ENCODE peak calls at places on chromosomes 6 and 20, in eight cellular contexts. N is RWPE2; B is Panc1; O is SJCRH30; M is HL-60; R is Caco-2; A is fibroblast of lung; K is CD4-positive, CD25-positive, alpha-beta regulatory T cell. X is an unnamed sample. For H3K27me3, the result is how much of the 10 kb centered on the place peaks cover.

GRCh38 chr6:75317503-75318206 is 33.1 kb upstream of the TMEM30A start:
- DNase-seq in N (no peak), B (no peak), O (no peak), M (no peak), R (no peak), A (peak), K (no peak), X (no peak)

GRCh38 chr6:12262236-12263061 is 27.7 kb upstream of the EDN1 start:
- DNase-seq in N (no peak), B (no peak), O (no peak), M (no peak), R (no peak), A (no peak), K (no peak), X (no peak)

GRCh38 chr6:134352786-134353480 is 35.0 kb upstream of the SGK1 start:
- DNase-seq in N (no peak), B (no peak), O (no peak), M (no peak), R (no peak), A (peak), K (no peak), X (no peak)

GRCh38 chr20:24653306-24653705 is 183.9 kb downstream of the SYNDIG1 start:
- DNase-seq in N (no peak), B (no peak), O (no peak), M (no peak), R (no peak), A (peak), K (no peak), X (no peak)

GRCh38 chr6:44133981-44134711 is 6.8 kb downstream of the TMEM63B start:
- DNase-seq in N (no peak), B (no peak), O (no peak), M (no peak), R (no peak), A (no peak), K (no peak), X (no peak)

GRCh38 chr6:84719152-84719551 is 45.2 kb downstream of the TBX18 start:
- DNase-seq in N (no peak), B (no peak), O (no peak), M (no peak), R (no peak), A (no peak), K (no peak), X (no peak)

GRCh38 chr6:47047479-47048411 is 5.6 kb upstream of the ADGRF1 start:
- DNase-seq in N (no peak), B (peak), O (peak), M (peak), R (peak), A (peak), K (peak), X (peak)

GRCh38 chr20:50876063-50876685 is 55.1 kb downstream of the ADNP start:
- DNase-seq in N (peak), B (no peak), O (no peak), M (no peak), R (no peak), A (no peak), K (no peak), X (peak)

GRCh38 chr6:168616807-168617756 is 176.1 kb downstream of the SMOC2 start:
- DNase-seq in N (no peak), B (no peak), O (no peak), M (no peak), R (peak), A (no peak), K (no peak), X (no peak)

GRCh38 chr6:73694711-73695411 is 1.1 kb upstream of the CD109 start:
- DNase-seq in N (no peak), B (peak), O (no peak), M (no peak), R (no peak), A (peak), K (no peak), X (no peak)

GRCh38 chr20:47502801-47503239 is 1.1 kb downstream of the NCOA3 start:
- DNase-seq in N (no peak), B (no peak), O (peak), M (peak), R (peak), A (peak), K (peak), X (no peak)

GRCh38 chr20:59646487-59646886 is 42.1 kb downstream of the PHACTR3 start:
- DNase-seq in N (no peak), B (no peak), O (no peak), M (no peak), R (no peak), A (no peak), K (no peak), X (no peak)

GRCh38 chr20:36154696-36155628 is at the start of gene EPB41L1:
- DNase-seq in N (peak), B (no peak), O (no peak), M (no peak), R (no peak), A (no peak), K (no peak), X (no peak)

GRCh38 chr6:81088133-81088532 is 664.3 kb downstream of the TENT5A start:
- DNase-seq in N (no peak), B (no peak), O (no peak), M (no peak), R (no peak), A (no peak), K (no peak), X (no peak)

GRCh38 chr20:31861346-31862156 is 8.8 kb downstream of the DUSP15 start:
- DNase-seq in N (peak), B (no peak), O (peak), M (no peak), R (peak), A (peak), K (peak), X (peak)

GRCh38 chr20:35207950-35208611 is 18.4 kb upstream of the MMP24 start:
- DNase-seq in N (peak), B (peak), O (peak), M (peak), R (peak), A (peak), K (peak), X (peak)

GRCh38 chr6:149080511-149080910 is 237.0 kb upstream of the TAB2 start:
- DNase-seq in N (no peak), B (no peak), O (no peak), M (no peak), R (no peak), A (peak), K (no peak), X (no peak)

GRCh38 chr20:1374246-1374645 is 18.6 kb downstream of the FKBP1A start:
- DNase-seq in N (no peak), B (no peak), O (no peak), M (no peak), R (no peak), A (no peak), K (no peak), X (no peak)

GRCh38 chr6:80335061-80335660 is 228.7 kb downstream of the BCKDHB start:
- DNase-seq in N (no peak), B (no peak), O (no peak), M (no peak), R (no peak), A (no peak), K (no peak), X (no peak)

GRCh38 chr6:52503853-52504777 is 72.7 kb downstream of the TRAM2 start:
- DNase-seq in N (peak), B (peak), O (peak), M (peak), R (no peak), A (peak), K (no peak), X (peak)

GRCh38 chr6:43584892-43585570 is 9.0 kb downstream of the POLH start:
- DNase-seq in N (no peak), B (no peak), O (no peak), M (no peak), R (no peak), A (peak), K (peak), X (no peak)

GRCh38 chr20:15913661-15914060 is 659.6 kb downstream of the KIF16B start:
- DNase-seq in N (no peak), B (no peak), O (no peak), M (no peak), R (no peak), A (no peak), K (no peak), X (no peak)

GRCh38 chr6:147618927-147619326 is 110.4 kb downstream of the SAMD5 start:
- DNase-seq in N (no peak), B (no peak), O (no peak), M (no peak), R (no peak), A (no peak), K (no peak), X (no peak)

GRCh38 chr6:54335871-54336270 is 27.6 kb downstream of the TINAG start:
- DNase-seq in N (no peak), B (peak), O (peak), M (no peak), R (no peak), A (peak), K (no peak), X (no peak)

GRCh38 chr20:57409672-57410397 is 18.6 kb downstream of the RBM38 start:
- DNase-seq in N (no peak), B (no peak), O (no peak), M (no peak), R (no peak), A (no peak), K (no peak), X (no peak)

GRCh38 chr6:137968901-137969300 is 101.8 kb downstream of the TNFAIP3 start:
- DNase-seq in N (no peak), B (no peak), O (no peak), M (no peak), R (no peak), A (peak), K (no peak), X (no peak)

GRCh38 chr20:63487781-63488241 is 11.1 kb downstream of the EEF1A2 start:
- DNase-seq in N (no peak), B (no peak), O (no peak), M (no peak), R (no peak), A (no peak), K (no peak), X (no peak)

GRCh38 chr20:63490416-63490815 is 8.5 kb downstream of the EEF1A2 start:
- DNase-seq in N (no peak), B (no peak), O (no peak), M (no peak), R (no peak), A (no peak), K (no peak), X (no peak)

GRCh38 chr20:63487116-63487764 is 11.6 kb downstream of the EEF1A2 start:
- DNase-seq in N (no peak), B (no peak), O (no peak), M (no peak), R (no peak), A (no peak), K (no peak), X (no peak)

GRCh38 chr20:63486300-63486855 is 12.5 kb downstream of the EEF1A2 start:
- DNase-seq in N (no peak), B (no peak), O (no peak), M (no peak), R (no peak), A (no peak), K (no peak), X (no peak)

DNA sequence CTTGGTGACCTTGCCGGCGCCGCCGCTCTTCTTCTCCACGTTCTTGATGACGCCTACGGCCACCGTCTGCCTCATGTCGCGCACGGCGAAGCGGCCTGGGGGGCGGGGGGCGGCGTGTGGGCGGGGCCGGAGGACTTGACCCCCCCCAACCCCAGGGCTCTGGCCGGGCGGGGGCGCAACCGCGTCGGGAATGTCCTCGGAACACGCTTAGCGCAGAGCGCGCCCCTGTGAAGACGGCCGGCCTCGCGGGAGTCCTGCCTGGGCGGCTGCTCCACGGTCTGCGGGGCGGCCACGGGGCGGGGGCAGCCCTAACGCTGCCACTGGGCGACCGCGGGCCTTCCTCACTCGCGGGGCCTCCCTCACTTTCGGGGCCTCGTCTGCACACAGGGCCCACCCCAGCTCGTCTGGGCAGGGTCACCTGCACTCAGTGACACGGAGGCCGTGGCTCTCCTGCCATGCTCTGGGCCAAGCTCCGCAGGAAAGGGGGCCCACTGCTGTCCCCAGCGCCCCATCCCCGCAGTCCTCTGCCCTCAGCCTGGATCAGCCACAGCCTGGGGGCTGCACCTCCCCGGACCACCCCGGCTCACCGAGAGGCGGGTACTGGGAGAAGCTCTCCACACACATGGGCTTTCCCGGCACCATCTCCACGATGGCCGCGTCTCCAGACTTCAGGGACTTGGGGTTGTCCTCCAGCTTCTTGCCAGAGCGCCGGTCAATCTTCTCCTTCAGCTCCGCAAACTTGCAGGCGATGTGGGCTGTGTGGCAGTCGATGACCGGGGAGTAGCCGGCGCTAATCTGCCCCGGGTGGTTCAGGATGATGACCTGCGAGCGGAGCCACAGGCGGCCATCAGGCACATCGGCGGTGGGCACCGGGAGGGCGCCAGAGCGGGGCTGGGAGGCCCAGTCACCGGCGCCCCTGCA is 10.3 kb downstream of the EEF1A2 start:
- DNase-seq in N (no peak), B (no peak), O (no peak), M (no peak), R (no peak), A (no peak), K (no peak), X (no peak)
- H3K27me3 ChIP-seq in N (under half), B (under half), O (under half), M (under half), R (under half), A (under half), K (under half), X (under half)

DNA sequence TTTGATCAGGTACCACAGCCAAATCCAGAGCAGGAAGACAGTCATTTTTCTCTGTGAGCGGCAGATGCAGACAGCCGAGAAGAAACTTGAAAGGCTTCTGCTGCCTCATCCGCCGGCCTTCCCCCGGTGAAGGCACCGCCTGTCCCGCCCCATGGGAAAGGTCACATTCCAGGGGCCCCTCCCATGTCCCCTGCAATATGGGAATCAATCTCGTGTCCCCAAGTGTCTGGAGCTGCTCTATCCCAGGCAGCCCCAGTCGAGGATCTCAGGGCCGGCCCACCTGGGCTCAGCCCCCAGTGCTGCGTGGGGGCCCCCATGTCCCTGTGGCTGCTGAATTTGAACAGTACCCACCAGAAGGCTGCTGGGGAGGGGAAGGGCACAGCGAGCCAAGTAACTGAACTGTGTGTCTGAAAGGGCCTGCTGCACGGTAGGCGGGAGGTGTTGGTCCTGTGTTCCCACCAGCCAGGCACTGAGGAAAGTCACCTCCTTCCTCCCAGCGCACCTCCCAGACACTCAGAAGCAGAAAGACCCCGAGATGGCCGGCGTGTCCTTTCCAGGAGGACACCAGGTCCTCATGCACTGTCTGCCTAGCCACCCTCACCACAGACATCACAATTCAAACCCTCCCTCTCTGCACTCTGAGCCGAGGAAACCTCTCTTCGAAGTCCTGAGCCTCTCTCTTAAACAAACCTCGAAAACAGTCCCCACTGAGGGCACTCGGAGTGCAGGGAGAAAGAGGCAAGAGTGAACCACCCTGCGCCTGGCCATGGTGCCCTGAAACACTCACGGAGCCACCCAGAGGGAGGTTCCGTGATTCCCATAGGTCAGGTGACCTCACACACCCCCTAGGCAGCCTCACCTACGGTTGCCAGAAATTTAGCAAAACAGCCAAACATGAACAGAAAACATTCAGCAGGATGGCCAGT is 99.3 kb downstream of the PSMB1 start:
- DNase-seq in N (no peak), B (no peak), O (no peak), M (no peak), R (peak), A (no peak), K (no peak), X (no peak)
- H3K27me3 ChIP-seq in N (under half), B (under half), O (under half), M (under half), R (under half), A (under half), K (under half), X (under half)

DNA sequence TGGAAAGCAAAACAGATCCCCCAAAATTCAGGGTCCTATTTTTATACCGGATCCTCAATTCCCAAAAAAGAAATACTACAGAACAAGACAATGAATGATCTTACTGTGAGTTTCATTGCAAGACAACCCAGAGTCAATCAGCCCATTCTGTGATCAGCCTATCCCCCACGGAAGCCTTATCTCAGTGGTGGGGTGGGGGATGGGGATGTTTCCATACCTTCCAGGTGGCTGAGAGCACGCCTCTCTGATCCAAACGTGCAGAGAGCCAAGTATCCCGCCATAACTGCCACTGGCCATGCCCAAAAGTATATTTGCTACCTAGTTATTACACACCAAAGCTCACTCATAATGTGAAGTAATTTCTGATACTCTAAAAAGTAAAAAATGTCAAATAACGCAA is 15.1 kb downstream of the WFDC2 start:
- DNase-seq in N (no peak), B (no peak), O (no peak), M (no peak), R (no peak), A (no peak), K (no peak), X (no peak)
- H3K27me3 ChIP-seq in N (under half), B (under half), O (under half), M (under half), R (under half), A (under half), K (under half), X (under half)

DNA sequence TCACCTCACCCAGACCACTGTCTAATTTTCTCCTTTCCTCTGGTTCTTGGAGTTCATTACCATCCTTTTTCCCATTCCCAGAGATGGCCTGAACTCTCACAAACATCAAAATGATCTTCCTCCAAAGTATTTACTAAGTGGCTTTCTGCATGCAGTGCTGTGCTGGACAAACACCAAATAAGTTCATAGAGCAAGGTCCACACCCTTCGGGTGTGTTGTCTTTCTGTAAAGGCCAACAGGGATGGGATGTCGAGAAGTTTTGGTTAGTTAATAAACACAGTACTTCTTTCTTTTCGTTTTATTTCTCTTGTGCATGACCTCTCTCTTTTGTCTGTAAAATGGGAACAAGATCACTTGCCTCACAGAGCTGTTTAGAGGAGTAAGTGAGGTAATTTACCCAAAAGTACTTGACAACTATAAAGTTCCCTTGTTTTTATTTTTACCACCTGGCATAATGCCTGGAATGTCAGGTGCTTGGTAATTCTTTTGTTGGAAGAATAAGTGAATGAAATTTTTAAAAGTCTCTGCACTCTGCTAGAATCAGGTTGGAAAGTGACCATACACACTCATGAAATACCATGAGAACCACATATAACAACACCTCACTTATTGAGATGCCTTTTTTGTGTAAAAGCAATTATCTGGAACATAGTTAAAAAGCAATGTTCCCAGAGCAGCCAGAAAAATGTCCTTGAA is 22.8 kb upstream of the CCN6 start:
- DNase-seq in N (no peak), B (no peak), O (no peak), M (no peak), R (no peak), A (no peak), K (no peak), X (no peak)
- H3K27me3 ChIP-seq in N (under half), B (under half), O (under half), M (under half), R (under half), A (under half), K (under half), X (under half)

GRCh38 chr6:165986647-165987482 is 180.8 kb downstream of the TBXT start:
- DNase-seq in N (no peak), B (no peak), O (no peak), M (no peak), R (no peak), A (peak), K (no peak), X (no peak)
- H3K27me3 ChIP-seq in N (under half), B (under half), O (under half), M (under half), R (under half), A (under half), K (under half), X (under half)

DNA sequence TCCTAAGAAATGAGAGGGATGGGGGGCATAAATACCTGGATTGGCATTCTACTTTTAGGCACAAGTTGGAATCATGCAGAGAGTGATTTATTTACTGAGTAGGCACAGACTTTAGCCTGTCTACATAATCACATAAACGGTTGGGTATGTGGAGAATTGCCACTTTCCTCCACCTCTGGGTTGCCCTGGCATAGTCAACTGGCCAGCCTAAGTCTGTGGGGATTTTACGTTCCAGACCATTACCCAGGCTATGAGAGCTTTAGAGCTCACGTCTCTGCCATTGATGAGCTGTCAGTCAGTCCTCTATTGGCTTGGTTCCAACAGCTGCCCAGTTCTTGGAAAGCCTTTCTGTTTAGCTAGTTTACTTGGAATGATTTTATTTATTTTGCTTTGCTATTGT is 5.0 kb upstream of the BHLHE23 start:
- DNase-seq in N (no peak), B (no peak), O (no peak), M (no peak), R (no peak), A (no peak), K (no peak), X (no peak)
- H3K27me3 ChIP-seq in N (half or more), B (under half), O (under half), M (half or more), R (under half), A (half or more), K (under half), X (half or more)

X was measured in breast epithelium.